ENCODE peak calls at places on chromosomes 5 and 9, in ten cellular contexts. F, H, I, O, V, P, X, E, Y and A are unnamed samples. For H3K4me1, the result is how much of the 10 kb centered on the place peaks cover.

GRCh38 chr5:51657340-51658240 is 274.3 kb downstream of the ISL1 start:
- DNase-seq in F (no peak), P (no peak), I (no peak), Y (no peak), V (no peak), O (no peak), H (no peak), E (no peak), X (no peak), A (no peak)

GRCh38 chr5:67032921-67033664 is 163.5 kb downstream of the CD180 start:
- DNase-seq in F (no peak), O (no peak), E (no peak), X (no peak), H (no peak), V (no peak), I (no peak), P (peak), Y (peak), A (no peak)

GRCh38 chr9:130483281-130483949 is 38.7 kb downstream of the ASS1 start:
- DNase-seq in F (no peak), I (no peak), Y (no peak), X (no peak), V (no peak), E (no peak), H (no peak), P (no peak), O (no peak), A (no peak)

GRCh38 chr5:34957857-34958690 is 28.7 kb downstream of the DNAJC21 start:
- DNase-seq in F (no peak), H (no peak), V (peak), I (peak), Y (peak), P (peak), X (peak), O (peak), E (no peak), A (no peak)

GRCh38 chr5:128202320-128202719 is 118.8 kb downstream of the SLC12A2 start:
- DNase-seq in X (no peak), I (no peak), O (no peak), H (no peak), V (no peak), E (no peak), P (no peak), Y (no peak), F (no peak), A (no peak)

GRCh38 chr5:126198509-126198908 is 224.7 kb upstream of the GRAMD2B start:
- DNase-seq in Y (no peak), X (no peak), E (no peak), I (no peak), P (no peak), F (no peak), O (no peak), V (no peak), H (no peak), A (no peak)

GRCh38 chr9:73441890-73442818 is 290.5 kb downstream of the ANXA1 start:
- DNase-seq in O (no peak), E (no peak), X (peak), P (no peak), I (no peak), V (no peak), H (no peak), Y (no peak), F (no peak), A (no peak)

GRCh38 chr9:72315089-72315509 is 49.9 kb downstream of the ZFAND5 start:
- DNase-seq in I (peak), P (peak), V (peak), X (no peak), E (peak), Y (peak), H (peak), O (no peak), F (no peak), A (peak)

GRCh38 chr9:5626727-5627634 is 1.9 kb upstream of the RIC1 start:
- DNase-seq in E (no peak), I (peak), H (peak), V (peak), F (peak), Y (peak), X (no peak), P (peak), O (peak), A (peak)

GRCh38 chr9:120776788-120777187 is 16.4 kb downstream of the FBXW2 start:
- DNase-seq in I (no peak), V (no peak), H (no peak), F (no peak), X (no peak), E (no peak), Y (no peak), P (no peak), O (no peak), A (no peak)

GRCh38 chr5:101103874-101104273 is 200.8 kb upstream of the ST8SIA4 start:
- DNase-seq in Y (no peak), V (no peak), H (no peak), I (no peak), O (no peak), E (no peak), F (no peak), X (no peak), P (no peak), A (no peak)

GRCh38 chr5:159053708-159054107 is 46.0 kb downstream of the EBF1 start:
- DNase-seq in V (no peak), Y (no peak), H (no peak), I (no peak), P (no peak), E (no peak), O (no peak), X (no peak), F (no peak), A (no peak)
- H3K4me1 ChIP-seq in V (under half), Y (under half), H (half or more), I (under half), P (under half), E (under half), O (half or more), X (under half), F (under half), A (under half)

DNA sequence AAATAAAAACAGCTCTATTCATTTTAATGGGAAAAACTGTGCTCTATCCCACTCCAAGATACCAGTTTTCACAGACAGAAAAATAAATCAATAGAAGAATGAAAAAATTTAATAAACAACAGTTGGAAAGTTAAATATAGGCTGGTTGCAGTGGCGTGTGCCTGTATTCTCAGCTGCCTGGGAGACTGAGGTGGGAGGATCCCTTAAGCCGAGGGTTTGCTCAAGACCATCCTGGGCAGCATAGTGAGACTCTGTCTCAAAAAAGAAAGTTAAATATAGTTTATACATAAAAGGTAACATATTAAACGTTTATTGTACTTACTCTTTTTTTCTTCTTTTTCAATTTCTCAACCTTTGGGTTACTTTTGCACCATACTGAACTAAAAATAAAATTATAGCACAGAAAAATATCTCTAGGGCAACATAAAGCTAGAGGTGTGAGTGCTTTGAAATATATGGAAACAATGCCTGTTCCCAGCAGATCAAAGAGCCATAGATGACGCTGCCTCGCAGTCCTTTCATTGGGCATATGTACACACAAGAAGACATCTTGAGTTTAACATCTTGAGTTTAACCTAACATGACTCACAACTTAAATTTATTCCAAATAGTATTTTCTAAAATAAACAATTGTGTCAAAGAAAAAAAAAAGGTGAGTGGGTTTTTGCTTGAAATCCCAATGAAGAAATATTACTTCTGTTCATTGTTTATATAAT is 25.7 kb upstream of the KLF9 start:
- DNase-seq in E (no peak), F (no peak), H (no peak), X (no peak), V (no peak), Y (peak), P (peak), O (no peak), I (no peak), A (no peak)
- H3K27ac ChIP-seq in E (no peak), F (no peak), H (peak), X (no peak), V (no peak), Y (peak), P (peak), O (no peak), I (peak), A (no peak)

DNA sequence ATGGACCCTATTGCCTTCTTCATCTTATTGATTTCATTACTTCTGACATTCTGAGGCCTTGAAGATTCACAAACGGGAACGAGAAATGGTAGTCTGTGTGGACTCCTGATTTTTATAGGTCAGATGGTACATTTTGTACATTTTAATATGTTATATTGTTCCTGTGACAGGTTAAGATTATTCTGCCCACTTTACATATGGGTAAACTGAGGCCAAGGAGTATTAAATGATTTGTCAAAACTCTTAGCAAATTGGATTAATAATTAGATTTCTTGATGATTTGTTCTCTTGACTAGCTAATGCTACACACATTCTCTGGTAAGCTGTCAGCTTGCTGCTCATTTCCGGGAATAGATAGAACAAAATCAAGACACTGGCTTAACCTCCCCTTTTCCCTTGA is 1.9 kb downstream of the FAM53C start:
- DNase-seq in X (no peak), P (no peak), H (no peak), O (no peak), I (no peak), V (no peak), Y (no peak), E (no peak), F (no peak), A (no peak)
- H3K4me3 ChIP-seq in X (peak), P (no peak), H (peak), O (peak), I (no peak), V (peak), Y (peak), E (peak), F (peak), A (peak)

DNA sequence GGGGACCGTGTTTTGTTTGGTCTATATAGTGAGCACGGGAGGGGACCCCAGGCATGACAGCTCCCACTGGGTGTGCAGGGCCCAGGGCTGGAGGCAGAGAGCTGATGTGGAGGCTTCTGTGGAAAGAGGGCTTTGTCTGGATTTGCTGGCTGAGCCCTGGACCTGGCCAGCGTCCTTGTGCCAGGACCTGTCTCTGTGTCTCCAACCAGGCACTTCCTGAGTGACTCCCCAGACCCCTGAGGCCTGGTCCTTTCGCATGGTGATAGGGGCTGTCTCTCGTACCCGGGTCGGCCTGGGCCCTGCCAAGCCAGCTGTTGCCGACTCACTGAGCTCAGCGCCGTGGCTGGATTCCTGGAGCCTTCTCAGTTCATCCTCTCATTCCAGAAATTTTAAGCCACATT is 77.6 kb downstream of the ADAMTS2 start:
- DNase-seq in Y (no peak), O (no peak), F (no peak), E (peak), I (no peak), H (peak), V (no peak), X (no peak), P (no peak), A (peak)
- H3K4me1 ChIP-seq in Y (half or more), O (under half), F (under half), E (half or more), I (under half), H (under half), V (under half), X (under half), P (half or more), A (under half)

DNA sequence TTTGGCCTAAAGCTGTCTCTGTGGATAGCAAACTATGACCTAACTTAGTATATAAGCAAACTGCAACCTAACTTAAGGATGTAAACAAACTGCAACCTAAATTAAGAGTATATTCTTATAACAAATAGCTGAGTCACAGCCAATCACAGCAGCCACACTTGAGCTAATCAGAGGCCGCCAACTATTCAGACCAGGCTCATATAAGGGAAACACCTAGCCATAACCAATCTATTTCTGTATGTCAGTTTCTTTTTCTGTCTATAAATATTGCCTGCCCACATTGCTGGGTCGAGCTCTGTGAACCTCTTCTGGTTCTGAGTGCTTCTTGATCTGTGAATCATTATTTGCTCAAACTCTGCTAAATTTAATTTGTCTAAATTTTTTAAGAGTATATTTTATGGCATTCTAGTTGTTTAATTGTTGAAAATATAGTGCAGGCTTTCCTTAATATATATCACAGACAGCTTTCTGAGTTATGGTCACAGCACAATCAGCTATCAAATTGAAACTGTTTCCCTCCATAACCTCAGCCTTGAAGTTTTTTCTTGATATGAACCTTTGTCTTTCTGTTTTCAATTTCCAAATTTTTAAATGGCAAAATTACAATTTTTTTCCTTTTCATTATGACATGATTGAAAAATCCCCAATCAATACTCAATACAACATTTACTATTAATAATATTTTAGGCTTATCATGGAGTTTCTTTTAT is 327.1 kb upstream of the NUDT12 start:
- DNase-seq in P (no peak), I (no peak), F (peak), V (no peak), O (no peak), H (no peak), E (no peak), Y (no peak), X (no peak), A (no peak)
- H3K27ac ChIP-seq in P (no peak), I (no peak), F (no peak), V (no peak), O (no peak), H (no peak), E (no peak), Y (no peak), X (no peak), A (no peak)

GRCh38 chr9:80449513-80449912 is 877.7 kb downstream of the TLE4 start:
- DNase-seq in H (no peak), Y (no peak), I (no peak), V (no peak), E (no peak), O (no peak), X (peak), F (no peak), P (no peak), A (no peak)
- H3K4me3 ChIP-seq in H (no peak), Y (no peak), I (no peak), V (no peak), E (no peak), O (no peak), X (no peak), F (no peak), P (no peak), A (no peak)

GRCh38 chr5:54804086-54804485 is 181.3 kb downstream of the ESM1 start:
- DNase-seq in O (no peak), Y (peak), X (no peak), H (no peak), I (no peak), E (no peak), F (no peak), V (no peak), P (no peak), A (no peak)

GRCh38 chr5:54803381-54804025 is 181.9 kb downstream of the ESM1 start:
- DNase-seq in O (no peak), H (no peak), P (no peak), I (no peak), V (no peak), Y (peak), E (no peak), X (no peak), F (no peak), A (no peak)

GRCh38 chr5:54804521-54804920 is 180.9 kb downstream of the ESM1 start:
- DNase-seq in X (no peak), V (no peak), E (no peak), I (no peak), H (no peak), P (no peak), Y (peak), F (no peak), O (no peak), A (no peak)

GRCh38 chr5:54807421-54807820 is 178.0 kb downstream of the ESM1 start:
- DNase-seq in E (no peak), X (no peak), F (no peak), H (no peak), V (no peak), P (peak), O (no peak), Y (peak), I (no peak), A (no peak)
- H3K4me1 ChIP-seq in E (under half), X (under half), F (under half), H (under half), V (under half), P (under half), O (under half), Y (under half), I (under half), A (under half)

GRCh38 chr5:77168187-77168883 is 42.1 kb upstream of the PDE8B start:
- DNase-seq in Y (peak), I (no peak), H (peak), V (no peak), P (peak), E (peak), O (no peak), F (no peak), X (no peak), A (peak)
- H3K27ac ChIP-seq in Y (peak), I (no peak), H (peak), V (no peak), P (peak), E (peak), O (no peak), F (no peak), X (no peak), A (peak)

GRCh38 chr9:111393971-111394370 is 63.9 kb upstream of the OR2K2 start:
- DNase-seq in E (no peak), Y (no peak), O (no peak), F (no peak), X (no peak), H (no peak), V (no peak), P (no peak), I (no peak), A (no peak)
- H3K4me3 ChIP-seq in E (no peak), Y (no peak), O (no peak), F (no peak), X (no peak), H (no peak), V (no peak), P (no peak), I (no peak), A (no peak)

GRCh38 chr9:136530472-136531089 is 15.3 kb downstream of the NOTCH1 start:
- DNase-seq in P (no peak), O (no peak), I (no peak), X (no peak), V (no peak), E (no peak), F (no peak), Y (no peak), H (no peak), A (no peak)
- H3K4me1 ChIP-seq in P (under half), O (under half), I (half or more), X (under half), V (under half), E (half or more), F (under half), Y (under half), H (half or more), A (under half)